ENCODE peak calls at places on chromosomes 11 and 22, in six cellular contexts. X, U, E, J, D and V are unnamed samples.

GRCh38 chr11:73662445-73663157 is 16.2 kb downstream of the PLEKHB1 start:
- DNase-seq in D (peak), U (no peak), J (peak), X (no peak), E (no peak), V (peak)

GRCh38 chr22:18067548-18068341 is 10.0 kb upstream of the PEX26 start:
- DNase-seq in E (no peak), U (no peak), J (no peak), X (no peak), D (no peak), V (no peak)

GRCh38 chr11:110298298-110298765 is 1.9 kb upstream of the RDX start:
- DNase-seq in D (no peak), U (no peak), X (no peak), J (no peak), E (no peak), V (no peak)

GRCh38 chr22:29798318-29798717 is 31.1 kb downstream of the UQCR10 start:
- DNase-seq in U (no peak), E (no peak), X (no peak), J (no peak), D (no peak), V (no peak)

GRCh38 chr11:10026514-10026913 is 267.5 kb downstream of the SBF2 start:
- DNase-seq in D (no peak), E (no peak), U (no peak), J (peak), X (no peak), V (peak)

GRCh38 chr11:35098850-35099249 is 40.1 kb upstream of the CD44 start:
- DNase-seq in X (no peak), U (no peak), E (no peak), J (no peak), D (no peak), V (no peak)

GRCh38 chr11:74278721-74279148 is 32.7 kb downstream of the P4HA3 start:
- DNase-seq in J (peak), X (no peak), D (peak), E (peak), U (no peak), V (peak)

GRCh38 chr11:61158691-61159381 is 2.4 kb downstream of the VPS37C start:
- DNase-seq in J (peak), X (no peak), D (peak), E (no peak), U (no peak), V (peak)

GRCh38 chr11:77187776-77188175 is 59.7 kb downstream of the MYO7A start:
- DNase-seq in J (no peak), E (no peak), X (no peak), U (no peak), D (no peak), V (no peak)

GRCh38 chr11:33160147-33160546 is 1.1 kb downstream of the CSTF3 start:
- DNase-seq in D (peak), U (no peak), J (peak), X (peak), E (no peak), V (peak)

GRCh38 chr11:123700774-123701173 is 40.7 kb downstream of the ZNF202 start:
- DNase-seq in J (no peak), X (no peak), E (no peak), D (no peak), U (no peak), V (no peak)

GRCh38 chr11:46505741-46506485 is 87.9 kb downstream of the AMBRA1 start:
- DNase-seq in X (no peak), J (peak), E (no peak), D (no peak), U (no peak), V (no peak)

GRCh38 chr11:95100191-95100648 is 10.6 kb downstream of the ENDOD1 start:
- DNase-seq in E (no peak), X (no peak), D (no peak), J (no peak), U (no peak), V (no peak)

GRCh38 chr11:13487661-13488030 is 8.2 kb downstream of the PTH start:
- DNase-seq in X (peak), E (no peak), U (no peak), J (peak), D (no peak), V (peak)

GRCh38 chr11:76752321-76753175 is 30.6 kb upstream of the TSKU start:
- DNase-seq in J (peak), U (no peak), X (no peak), D (peak), E (peak), V (peak)

GRCh38 chr22:19177164-19178064 is 1.1 kb downstream of the SLC25A1 start:
- DNase-seq in D (no peak), U (no peak), X (no peak), E (no peak), J (no peak), V (no peak)

GRCh38 chr11:12841946-12842630 is 167.0 kb upstream of the RASSF10 start:
- DNase-seq in J (peak), X (peak), E (no peak), U (no peak), D (peak), V (peak)

GRCh38 chr11:45335434-45335833 is 49.3 kb upstream of the SYT13 start:
- DNase-seq in U (no peak), J (no peak), E (no peak), D (no peak), X (no peak), V (no peak)

GRCh38 chr11:68872216-68873003 is 30.7 kb upstream of the CPT1A start:
- DNase-seq in J (peak), D (peak), E (no peak), U (no peak), X (no peak), V (peak)

GRCh38 chr11:119370486-119371046 is 10.9 kb downstream of the USP2 start:
- DNase-seq in D (no peak), J (no peak), E (no peak), X (no peak), U (no peak), V (peak)

GRCh38 chr11:76773921-76774361 is 9.2 kb upstream of the TSKU start:
- DNase-seq in U (no peak), J (no peak), X (no peak), D (no peak), E (no peak), V (no peak)

GRCh38 chr22:43829904-43830851 is 18.1 kb upstream of the EFCAB6 start:
- DNase-seq in X (no peak), D (peak), U (no peak), E (peak), J (peak), V (peak)

GRCh38 chr11:16818284-16818683 is 79.8 kb downstream of the C11orf58 start:
- DNase-seq in X (no peak), D (peak), E (no peak), J (no peak), U (no peak), V (no peak)

GRCh38 chr22:46250035-46250782 is at the start of gene CDPF1:
- DNase-seq in J (peak), E (peak), U (peak), D (peak), X (peak), V (peak)

GRCh38 chr11:47607380-47607779 is 13.2 kb upstream of the C1QTNF4 start:
- DNase-seq in U (no peak), J (peak), D (peak), E (no peak), X (no peak), V (peak)

GRCh38 chr11:67271212-67271547 is 4.9 kb downstream of the GRK2 start:
- DNase-seq in D (no peak), U (no peak), X (no peak), E (no peak), J (no peak), V (no peak)
- H3K4me3 ChIP-seq in D (no peak), U (no peak), X (peak), E (no peak), J (no peak), V (no peak)

GRCh38 chr11:60088364-60088763 is at the start of gene MS4A2:
- DNase-seq in J (no peak), E (no peak), X (no peak), U (no peak), D (no peak), V (no peak)
- H3K4me3 ChIP-seq in J (no peak), E (no peak), X (no peak), U (no peak), D (no peak), V (no peak)

DNA sequence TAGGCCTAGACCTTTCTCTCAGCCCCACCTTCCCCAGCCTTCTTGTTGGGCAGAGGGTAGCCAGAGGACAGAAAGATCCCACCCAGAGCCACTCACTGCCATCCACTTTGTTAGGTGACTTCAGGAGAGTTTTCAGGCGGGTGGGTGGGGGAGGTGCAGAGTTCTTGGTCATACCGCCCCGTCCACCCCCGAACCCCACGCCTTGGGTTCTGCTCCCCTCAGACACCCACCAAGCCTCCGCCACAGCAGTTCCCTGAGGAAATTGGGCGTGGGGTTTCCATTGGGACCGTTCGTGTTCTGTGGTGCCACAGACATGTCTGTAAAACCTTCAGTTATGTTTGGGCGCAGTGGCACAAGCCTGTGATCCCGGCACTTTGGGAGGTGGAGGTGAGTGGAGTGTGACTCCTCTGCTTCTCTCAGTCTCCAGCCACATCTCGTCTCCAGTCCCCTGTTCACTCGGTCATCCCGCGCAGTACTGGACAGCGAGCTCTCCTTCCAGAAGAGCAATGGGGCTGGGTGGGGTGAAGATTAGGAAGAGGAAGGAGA is 1.5 kb downstream of the MIF start:
- DNase-seq in J (no peak), E (no peak), D (no peak), X (no peak), U (no peak), V (no peak)
- H3K4me3 ChIP-seq in J (peak), E (peak), D (peak), X (peak), U (peak), V (peak)

DNA sequence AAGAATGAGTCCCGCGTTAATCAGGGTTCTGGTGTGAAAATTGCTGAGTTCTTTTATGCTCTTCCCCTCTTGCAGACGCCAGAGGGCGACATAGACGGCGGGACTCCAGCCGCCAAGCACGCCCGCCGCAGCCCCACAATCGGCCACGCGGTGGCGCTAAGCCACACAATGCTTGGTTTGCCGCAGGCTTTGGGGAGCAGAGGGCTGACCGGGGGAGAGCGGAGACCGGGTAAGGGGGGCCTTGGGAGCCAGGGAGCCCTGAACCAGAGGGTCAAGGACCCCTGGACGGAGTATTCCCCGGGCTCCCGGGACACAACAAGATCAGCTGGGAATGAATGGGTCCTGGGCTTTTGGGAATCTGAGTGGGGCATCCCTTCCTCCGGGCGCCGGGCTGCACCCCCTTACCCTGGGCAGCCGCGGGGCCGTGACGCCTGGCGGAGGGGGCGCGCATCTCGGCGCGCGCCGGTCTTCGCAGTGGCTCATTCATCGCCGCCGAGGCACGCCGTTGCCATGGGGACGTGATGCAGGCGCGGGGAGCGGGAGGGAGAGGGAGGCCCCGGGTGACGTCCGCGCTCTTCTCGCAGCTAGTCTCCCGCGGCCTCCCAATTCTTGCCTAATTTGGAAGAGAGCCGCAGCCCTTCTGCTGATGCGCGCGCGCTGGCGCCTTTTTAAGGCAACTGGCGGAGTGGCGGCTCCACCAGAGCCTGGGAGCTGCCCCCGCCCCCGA is 12.2 kb upstream of the NPAS4 start:
- DNase-seq in D (peak), X (peak), U (peak), J (peak), E (peak), V (peak)
- H3K4me3 ChIP-seq in D (peak), X (no peak), U (peak), J (peak), E (no peak), V (peak)

GRCh38 chr11:31816467-31817053 is 5.4 kb upstream of the PAX6 start:
- DNase-seq in J (no peak), D (no peak), U (no peak), E (no peak), X (no peak), V (no peak)

GRCh38 chr11:31818874-31819331 is 7.8 kb upstream of the PAX6 start:
- DNase-seq in U (no peak), E (no peak), X (no peak), J (no peak), D (no peak), V (no peak)

GRCh38 chr11:31817621-31818493 is 6.7 kb upstream of the PAX6 start:
- DNase-seq in X (no peak), U (no peak), E (no peak), J (no peak), D (no peak), V (no peak)

GRCh38 chr11:31815743-31816466 is 4.8 kb upstream of the PAX6 start:
- DNase-seq in E (no peak), D (no peak), J (no peak), X (no peak), U (no peak), V (no peak)

GRCh38 chr11:31817054-31817620 is 6.0 kb upstream of the PAX6 start:
- DNase-seq in E (no peak), X (no peak), J (no peak), D (no peak), U (no peak), V (no peak)
- H3K4me3 ChIP-seq in E (no peak), X (no peak), J (no peak), D (peak), U (no peak), V (peak)

GRCh38 chr11:121829159-121829643 is 286.8 kb downstream of the BLID start:
- DNase-seq in D (peak), X (no peak), U (no peak), E (no peak), J (peak), V (peak)
- H3K4me3 ChIP-seq in D (no peak), X (no peak), U (no peak), E (no peak), J (no peak), V (no peak)

GRCh38 chr22:41880653-41881052 is 34.2 kb downstream of the SHISA8 start:
- DNase-seq in X (no peak), U (no peak), D (no peak), J (no peak), E (no peak), V (no peak)

GRCh38 chr22:41885116-41885515 is 29.8 kb downstream of the SHISA8 start:
- DNase-seq in J (no peak), U (no peak), D (no peak), X (no peak), E (no peak), V (no peak)

GRCh38 chr22:41883400-41883799 is 31.5 kb downstream of the SHISA8 start:
- DNase-seq in E (no peak), X (no peak), J (no peak), D (no peak), U (no peak), V (no peak)

GRCh38 chr22:41888638-41889200 is 26.2 kb downstream of the SHISA8 start:
- DNase-seq in E (no peak), U (no peak), X (no peak), J (peak), D (no peak), V (peak)

DNA sequence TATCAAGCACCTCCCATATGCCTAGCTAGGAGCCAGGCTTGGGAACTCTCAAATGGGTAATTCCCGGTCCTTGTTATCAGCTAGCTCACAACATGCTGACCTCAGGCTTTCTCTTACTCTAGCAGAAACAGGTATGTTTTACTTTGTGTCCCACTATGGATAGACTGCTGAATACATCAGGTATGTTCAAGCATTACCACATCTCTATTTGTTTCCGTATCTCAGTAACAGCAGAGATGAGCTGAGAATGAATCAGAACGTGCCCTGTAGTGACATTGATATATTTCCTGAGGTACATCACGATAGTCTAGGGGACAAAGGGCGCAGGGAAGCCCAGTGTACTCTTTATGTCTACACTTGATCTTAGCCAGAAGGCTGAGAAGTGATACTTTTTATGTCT is 29.3 kb downstream of the SHISA8 start:
- DNase-seq in J (no peak), U (no peak), X (no peak), D (no peak), E (no peak), V (no peak)
- H3K4me3 ChIP-seq in J (no peak), U (no peak), X (no peak), D (no peak), E (no peak), V (no peak)

GRCh38 chr22:34000879-34001526 is 80.7 kb upstream of the LARGE1 start:
- DNase-seq in X (no peak), J (no peak), D (no peak), E (no peak), U (no peak), V (no peak)

GRCh38 chr22:34001701-34002466 is 81.6 kb upstream of the LARGE1 start:
- DNase-seq in U (no peak), D (no peak), E (no peak), J (no peak), X (no peak), V (no peak)

DNA sequence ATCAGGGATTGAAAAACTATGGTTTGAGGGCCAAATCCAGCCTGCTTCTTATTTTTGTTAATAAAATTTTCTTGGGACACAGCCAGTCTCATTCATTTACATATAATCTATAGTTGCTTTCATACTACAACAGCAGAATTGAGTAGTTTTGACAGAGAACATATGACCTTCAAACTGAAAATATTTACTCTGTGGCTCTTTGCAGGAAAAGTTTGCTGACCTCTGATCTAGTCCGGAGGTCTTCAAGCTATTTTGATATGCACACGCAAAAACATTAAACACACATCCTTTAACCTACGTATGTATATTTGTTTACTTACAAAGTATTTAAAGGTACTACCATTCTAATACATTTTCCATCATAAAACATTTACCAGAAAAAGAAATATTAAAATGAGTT is 76.5 kb upstream of the LARGE1 start:
- DNase-seq in D (no peak), U (no peak), E (no peak), J (no peak), X (no peak), V (no peak)
- H3K4me3 ChIP-seq in D (no peak), U (no peak), E (no peak), J (no peak), X (no peak), V (no peak)